ENCODE peak calls at places on chromosomes 2 and 18, in ten cellular contexts. C is ovary; X is hippocampal formation; H is activated naive CD8-positive, alpha-beta T cell treated with anti-CD3 and anti-CD28 coated beads for 36 hours; L is islet precursor cell; P is IMR-90; Z is D341Med; M is epithelial cell of proximal tubule; R is breast epithelium; K is occipital lobe. S is an unnamed sample.

GRCh38 chr18:62523631-62524442 is 1.0 kb downstream of the ZCCHC2 start:
- DNase-seq in C (peak), X (no peak), H (peak), L (peak), P (peak), Z (peak), M (no peak), R (peak), K (no peak), S (peak)

GRCh38 chr2:108907822-108908716 is 81.0 kb downstream of the EDAR start:
- DNase-seq in C (no peak), X (no peak), H (no peak), L (peak), P (no peak), Z (peak), M (no peak), R (peak), K (no peak), S (peak)

GRCh38 chr2:56088411-56088810 is 95.4 kb upstream of the CCDC85A start:
- DNase-seq in C (no peak), X (no peak), H (no peak), L (no peak), P (peak), Z (no peak), M (no peak), R (no peak), K (no peak), S (no peak)

GRCh38 chr2:63643486-63643885 is 54.7 kb downstream of the MDH1 start:
- DNase-seq in C (no peak), X (no peak), H (no peak), L (no peak), P (no peak), Z (no peak), M (no peak), R (no peak), K (no peak), S (no peak)

GRCh38 chr2:99471635-99472326 is 18.0 kb downstream of the REV1 start:
- DNase-seq in C (no peak), X (no peak), H (no peak), L (no peak), P (no peak), Z (no peak), M (no peak), R (no peak), K (no peak), S (no peak)

GRCh38 chr2:162103443-162104009 is 29.5 kb upstream of the DPP4 start:
- DNase-seq in C (no peak), X (no peak), H (no peak), L (no peak), P (peak), Z (no peak), M (no peak), R (no peak), K (no peak), S (no peak)

GRCh38 chr2:177001334-177001733 is 211.3 kb upstream of the HNRNPA3 start:
- DNase-seq in C (no peak), X (no peak), H (no peak), L (no peak), P (no peak), Z (no peak), M (no peak), R (no peak), K (no peak), S (no peak)

GRCh38 chr2:54859997-54860701 is 136.7 kb downstream of the EML6 start:
- DNase-seq in C (no peak), X (no peak), H (no peak), L (no peak), P (peak), Z (no peak), M (peak), R (no peak), K (no peak), S (no peak)

GRCh38 chr2:23425886-23426283 is 40.9 kb downstream of the KLHL29 start:
- DNase-seq in C (no peak), X (no peak), H (no peak), L (peak), P (peak), Z (no peak), M (no peak), R (no peak), K (no peak), S (no peak)

GRCh38 chr2:230358305-230358704 is 31.3 kb downstream of the SP140L start:
- DNase-seq in C (no peak), X (no peak), H (no peak), L (no peak), P (peak), Z (no peak), M (no peak), R (no peak), K (no peak), S (no peak)

GRCh38 chr18:62460851-62461300 is 61.9 kb upstream of the ZCCHC2 start:
- DNase-seq in C (no peak), X (no peak), H (no peak), L (no peak), P (no peak), Z (no peak), M (no peak), R (no peak), K (no peak), S (no peak)

GRCh38 chr2:193331701-193332100 is 1137.0 kb upstream of the TMEFF2 start:
- DNase-seq in C (no peak), X (no peak), H (no peak), L (no peak), P (no peak), Z (no peak), M (no peak), R (no peak), K (no peak), S (no peak)

GRCh38 chr2:137228566-137228965 is 463.2 kb downstream of the THSD7B start:
- DNase-seq in C (no peak), X (no peak), H (no peak), L (no peak), P (no peak), Z (no peak), M (no peak), R (no peak), K (no peak), S (no peak)

GRCh38 chr2:27855476-27855875 is 34.7 kb downstream of the RBKS start:
- DNase-seq in C (no peak), X (no peak), H (no peak), L (no peak), P (peak), Z (no peak), M (peak), R (no peak), K (no peak), S (no peak)

GRCh38 chr18:27839141-27839540 is 337.8 kb downstream of the CDH2 start:
- DNase-seq in C (no peak), X (no peak), H (no peak), L (peak), P (peak), Z (no peak), M (peak), R (no peak), K (no peak), S (no peak)

GRCh38 chr2:147639891-147640290 is 204.9 kb upstream of the ACVR2A start:
- DNase-seq in C (no peak), X (peak), H (no peak), L (no peak), P (no peak), Z (no peak), M (no peak), R (no peak), K (no peak), S (no peak)

GRCh38 chr2:75221872-75222271 is 22.6 kb upstream of the TACR1 start:
- DNase-seq in C (no peak), X (no peak), H (no peak), L (no peak), P (peak), Z (no peak), M (no peak), R (no peak), K (no peak), S (no peak)

GRCh38 chr18:25141796-25142365 is 210.1 kb downstream of the ZNF521 start:
- DNase-seq in C (no peak), X (no peak), H (no peak), L (no peak), P (no peak), Z (no peak), M (no peak), R (no peak), K (no peak), S (no peak)

GRCh38 chr18:67486534-67486933 is 30.0 kb downstream of the DSEL start:
- DNase-seq in C (no peak), X (no peak), H (no peak), L (no peak), P (no peak), Z (no peak), M (no peak), R (no peak), K (no peak), S (no peak)

GRCh38 chr18:9619990-9620389 is 5.6 kb upstream of the PPP4R1 start:
- DNase-seq in C (peak), X (no peak), H (no peak), L (no peak), P (peak), Z (no peak), M (no peak), R (no peak), K (no peak), S (no peak)

GRCh38 chr2:113173563-113174368 is at the start of gene PSD4:
- DNase-seq in C (no peak), X (no peak), H (peak), L (peak), P (no peak), Z (no peak), M (no peak), R (peak), K (no peak), S (peak)

GRCh38 chr2:181678033-181678586 is 2.2 kb downstream of the NEUROD1 start:
- DNase-seq in C (no peak), X (no peak), H (peak), L (peak), P (peak), Z (no peak), M (no peak), R (no peak), K (no peak), S (peak)

GRCh38 chr2:53568463-53568862 is 199.1 kb upstream of the CHAC2 start:
- DNase-seq in C (no peak), X (no peak), H (no peak), L (no peak), P (peak), Z (no peak), M (no peak), R (no peak), K (no peak), S (no peak)

GRCh38 chr2:55268907-55269611 is at the start of gene MTIF2:
- DNase-seq in C (peak), X (peak), H (peak), L (peak), P (peak), Z (peak), M (peak), R (peak), K (peak), S (peak)

GRCh38 chr18:55275042-55275897 is 312.7 kb downstream of the TCF4 start:
- DNase-seq in C (no peak), X (no peak), H (no peak), L (no peak), P (peak), Z (peak), M (peak), R (no peak), K (no peak), S (no peak)

GRCh38 chr2:144516981-144517824 is 2.7 kb downstream of the ZEB2 start:
- DNase-seq in C (peak), X (no peak), H (peak), L (peak), P (peak), Z (peak), M (no peak), R (no peak), K (peak), S (peak)

S was measured in activated CD8-positive, alpha-beta T cell treated with anti-CD3 and anti-CD28 coated beads, Interleukin-2, amount 10 ng/mL, durations not matched to agents 7 days and 5 days.